ENCODE peak calls at places on chromosomes 12 and 14, in five cellular contexts. I, A, G, Z and O are unnamed samples.

GRCh38 chr14:103683139-103683538 is 32.1 kb downstream of the XRCC3 start:
- DNase-seq in I (no peak), A (no peak), G (no peak), Z (no peak), O (no peak)

GRCh38 chr12:52871291-52871961 is 22.6 kb upstream of the KRT78 start:
- DNase-seq in I (peak; percentile 73), A (no peak), G (no peak), Z (peak; percentile 89), O (no peak)

GRCh38 chr14:23521785-23522640 is 29.6 kb downstream of the ZFHX2 start:
- DNase-seq in I (no peak), A (no peak), G (no peak), Z (no peak), O (no peak)

GRCh38 chr12:1836854-1837411 is 16.6 kb downstream of the LRTM2 start:
- DNase-seq in I (no peak), A (no peak), G (no peak), Z (no peak), O (no peak)

GRCh38 chr12:89040146-89040964 is 311.9 kb downstream of the DUSP6 start:
- DNase-seq in I (peak; percentile 44), A (no peak), G (no peak), Z (no peak), O (peak; percentile 62)

GRCh38 chr12:27179399-27180214 is 64.5 kb upstream of the STK38L start:
- DNase-seq in I (peak; percentile 96), A (no peak), G (no peak), Z (peak; percentile 85), O (peak; percentile 52)

GRCh38 chr12:70733385-70733784 is 96.2 kb upstream of the PTPRB start:
- DNase-seq in I (peak; percentile 67), A (no peak), G (peak; percentile 16), Z (peak; percentile 71), O (peak; percentile 50)

GRCh38 chr14:52996493-52996892 is 45.6 kb upstream of the FERMT2 start:
- DNase-seq in I (no peak), A (no peak), G (no peak), Z (no peak), O (no peak)

GRCh38 chr12:16112626-16113560 is 164.6 kb downstream of the SLC15A5 start:
- DNase-seq in I (no peak), A (no peak), G (no peak), Z (peak; percentile 21), O (no peak)

GRCh38 chr12:27460471-27460978 is 14.0 kb downstream of the SMCO2 start:
- DNase-seq in I (peak; percentile 38), A (no peak), G (no peak), Z (no peak), O (no peak)

GRCh38 chr14:44945264-44945663 is 16.5 kb downstream of the KLHL28 start:
- DNase-seq in I (peak; percentile 88), A (no peak), G (no peak), Z (peak; percentile 99), O (no peak)

GRCh38 chr12:125185740-125186470 is 120.7 kb downstream of the AACS start:
- DNase-seq in I (peak; percentile 44), A (peak; percentile 82), G (peak; percentile 69), Z (peak; percentile 63), O (peak; percentile 81)

GRCh38 chr14:35365130-35366047 is 39.2 kb downstream of the NFKBIA start:
- DNase-seq in I (peak; percentile 92), A (peak; percentile 38), G (no peak), Z (peak; percentile 83), O (peak; percentile 63)

GRCh38 chr12:122021193-122021821 is 377 bp upstream of the BCL7A start:
- DNase-seq in I (no peak), A (peak; percentile 32), G (peak; percentile 34), Z (peak; percentile 24), O (no peak)

GRCh38 chr12:78878447-78878846 is 13.9 kb downstream of the SYT1 start:
- DNase-seq in I (no peak), A (no peak), G (no peak), Z (no peak), O (no peak)

GRCh38 chr14:48874701-48875100 is 711.5 kb downstream of the RPS29 start:
- DNase-seq in I (no peak), A (no peak), G (no peak), Z (no peak), O (no peak)

GRCh38 chr12:114302117-114302516 is 103.8 kb downstream of the TBX5 start:
- DNase-seq in I (no peak), A (no peak), G (no peak), Z (no peak), O (no peak)

GRCh38 chr12:29676676-29677075 is 107.1 kb downstream of the TMTC1 start:
- DNase-seq in I (no peak), A (no peak), G (no peak), Z (no peak), O (no peak)

GRCh38 chr12:104299842-104300481 is 3.6 kb upstream of the EID3 start:
- DNase-seq in I (no peak), A (no peak), G (no peak), Z (no peak), O (no peak)

GRCh38 chr12:22282283-22282682 is 52.2 kb downstream of the ST8SIA1 start:
- DNase-seq in I (peak; percentile 86), A (no peak), G (no peak), Z (peak; percentile 84), O (no peak)

GRCh38 chr12:126353604-126354003 is 1288.4 kb downstream of the AACS start:
- DNase-seq in I (no peak), A (no peak), G (no peak), Z (peak; percentile 26), O (no peak)

GRCh38 chr12:68559246-68559645 is 51.5 kb upstream of the RAP1B start:
- DNase-seq in I (peak; percentile 36), A (no peak), G (no peak), Z (no peak), O (no peak)

GRCh38 chr12:19937161-19937560 is 431.2 kb upstream of the PDE3A start:
- DNase-seq in I (no peak), A (no peak), G (no peak), Z (no peak), O (no peak)

GRCh38 chr12:108117163-108117849 is 11.8 kb upstream of the WSCD2 start:
- DNase-seq in I (no peak), A (no peak), G (no peak), Z (no peak), O (no peak)

GRCh38 chr12:92469837-92470236 is 233.0 kb upstream of the PLEKHG7 start:
- DNase-seq in I (peak; percentile 46), A (peak; percentile 68), G (no peak), Z (peak; percentile 21), O (no peak)

GRCh38 chr14:72722201-72722785 is 171.6 kb downstream of the DPF3 start:
- DNase-seq in I (no peak), A (no peak), G (no peak), Z (no peak), O (no peak)

GRCh38 chr14:102809870-102810269 is 32.6 kb downstream of the TRAF3 start:
- DNase-seq in I (no peak), A (no peak), G (no peak), Z (no peak), O (no peak)

GRCh38 chr14:104344815-104345214 is 206.4 kb downstream of the KIF26A start:
- DNase-seq in I (no peak), A (no peak), G (no peak), Z (no peak), O (no peak)

GRCh38 chr14:56552615-56553014 is 27.0 kb upstream of the TMEM260 start:
- DNase-seq in I (no peak), A (no peak), G (no peak), Z (no peak), O (no peak)
- TF ChIP-seq CTCF in I (no peak), A (no peak), G (no peak), Z (no peak), O (no peak)

GRCh38 chr14:68950111-68950510 is 29.0 kb downstream of the ACTN1 start:
- DNase-seq in I (peak; percentile 44), A (no peak), G (no peak), Z (peak; percentile 69), O (no peak)
- TF ChIP-seq CTCF in I (no peak), A (no peak), G (no peak), Z (no peak), O (no peak)

GRCh38 chr14:30624132-30624423 is 2.0 kb downstream of the SCFD1 start:
- DNase-seq in I (no peak), A (no peak), G (no peak), Z (no peak), O (no peak)

GRCh38 chr14:30621354-30621953 is 665 bp upstream of the SCFD1 start:
- DNase-seq in I (peak; percentile 3), A (no peak), G (no peak), Z (peak; percentile 38), O (no peak)

GRCh38 chr14:30621954-30622830 is at the start of gene SCFD1:
- DNase-seq in I (peak; percentile 83), A (peak; percentile 95), G (peak; percentile 87), Z (peak; percentile 87), O (peak; percentile 83)

GRCh38 chr14:30623412-30624131 is 1.5 kb downstream of the SCFD1 start:
- DNase-seq in I (no peak), A (no peak), G (no peak), Z (no peak), O (no peak)

GRCh38 chr14:30620178-30620577 is 1.9 kb upstream of the SCFD1 start:
- DNase-seq in I (peak; percentile 73), A (no peak), G (no peak), Z (peak; percentile 51), O (peak; percentile 52)
- TF ChIP-seq CTCF in I (no peak), A (no peak), G (no peak), Z (no peak), O (no peak)

GRCh38 chr12:55659486-55660385 is 23.0 kb downstream of the OR10P1 start:
- DNase-seq in I (peak; percentile 9), A (peak; percentile 48), G (no peak), Z (peak; percentile 5), O (no peak)
- TF ChIP-seq CTCF in I (peak; percentile 53), A (peak; percentile 55), G (peak; percentile 42), Z (peak; percentile 48), O (peak; percentile 44)

GRCh38 chr12:8823565-8824300 is 1.3 kb downstream of the A2ML1 start:
- DNase-seq in I (peak; percentile 12), A (no peak), G (peak; percentile 28), Z (peak; percentile 17), O (no peak)
- TF ChIP-seq CTCF in I (peak; percentile 48), A (peak; percentile 67), G (peak; percentile 63), Z (peak; percentile 64), O (peak; percentile 15)

DNA sequence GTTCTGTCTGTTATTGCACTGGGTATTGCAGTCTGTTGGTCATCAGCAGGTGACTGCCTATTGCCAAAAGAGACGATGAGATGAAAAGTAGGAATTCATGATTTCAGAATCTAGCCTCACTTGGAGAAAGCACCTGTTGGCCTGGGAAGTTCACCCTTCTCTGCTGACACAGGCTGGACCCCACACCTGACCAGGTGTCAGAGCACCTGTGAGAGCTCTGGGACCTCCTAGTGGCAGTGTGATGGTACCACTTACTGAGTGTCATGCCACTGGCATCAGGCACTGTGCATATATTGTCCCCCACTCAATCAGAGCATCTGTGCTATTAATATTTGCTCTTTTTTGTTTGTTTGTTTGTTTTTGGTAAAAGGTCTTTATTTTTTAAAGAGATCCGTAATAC is 68.0 kb downstream of the RASSF3 start:
- DNase-seq in I (no peak), A (no peak), G (no peak), Z (no peak), O (no peak)
- TF ChIP-seq CTCF in I (no peak), A (no peak), G (no peak), Z (no peak), O (no peak)

DNA sequence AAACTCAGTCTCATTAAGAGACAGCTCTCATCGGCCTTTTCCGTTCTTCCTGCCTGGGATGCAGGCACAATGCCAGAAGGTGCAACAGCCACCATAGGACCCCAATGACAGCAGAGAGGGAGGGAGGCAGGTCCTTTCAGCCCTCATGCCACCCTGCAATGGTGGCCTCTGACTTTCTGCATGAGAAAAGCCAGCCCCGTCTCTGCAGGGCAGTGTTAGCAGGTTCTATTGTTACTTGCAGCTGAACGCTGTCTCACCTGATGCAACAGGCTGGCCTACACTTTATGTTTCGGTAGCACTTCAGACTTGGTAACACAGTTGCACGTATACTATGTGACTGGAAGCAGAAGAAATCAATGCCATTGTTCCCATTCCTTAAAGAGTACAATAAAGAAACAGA is 102.3 kb downstream of the RIMBP2 start:
- DNase-seq in I (no peak), A (no peak), G (no peak), Z (no peak), O (no peak)
- TF ChIP-seq CTCF in I (no peak), A (no peak), G (no peak), Z (no peak), O (no peak)